ENCODE peak calls at places on chromosomes 11 and 22, in nine cellular contexts. I is fibroblast of villous mesenchyme, Z is fibroblast of mammary gland, D is ovary, N is HFF-Myc, B is osteoblast, O is fibroblast of the aortic adventitia, Q is chondrocyte, U is kidney epithelial cell. K is an unnamed sample.

GRCh38 chr11:10499452-10500262 is 41.3 kb downstream of the RNF141 start:
- DNase-seq in I (no peak), Z (peak), D (no peak), N (no peak), B (no peak), O (peak), Q (no peak), U (no peak), K (no peak)

GRCh38 chr11:21144556-21144955 is 475.2 kb downstream of the NELL1 start:
- DNase-seq in I (no peak), Z (no peak), D (no peak), N (no peak), B (no peak), O (no peak), Q (no peak), U (no peak), K (no peak)

GRCh38 chr11:7448126-7448525 is 37.2 kb upstream of the OLFML1 start:
- DNase-seq in I (no peak), Z (no peak), D (no peak), N (no peak), B (no peak), O (no peak), Q (no peak), U (no peak), K (no peak)

GRCh38 chr11:114102993-114103896 is 43.7 kb downstream of the ZBTB16 start:
- DNase-seq in I (no peak), Z (no peak), D (no peak), N (no peak), B (no peak), O (no peak), Q (no peak), U (no peak), K (no peak)

GRCh38 chr11:83724704-83725114 is 438.5 kb upstream of the CCDC90B start:
- DNase-seq in I (peak), Z (peak), D (peak), N (no peak), B (no peak), O (peak), Q (no peak), U (no peak), K (no peak)

GRCh38 chr22:28052818-28053217 is 133.8 kb upstream of the PITPNB start:
- DNase-seq in I (no peak), Z (no peak), D (no peak), N (no peak), B (no peak), O (no peak), Q (no peak), U (no peak), K (no peak)

GRCh38 chr11:66479741-66480115 is 506 bp upstream of the DPP3 start:
- DNase-seq in I (no peak), Z (no peak), D (no peak), N (no peak), B (peak), O (no peak), Q (no peak), U (peak), K (no peak)

GRCh38 chr11:84905411-84905810 is 721.7 kb downstream of the DLG2 start:
- DNase-seq in I (no peak), Z (peak), D (no peak), N (peak), B (no peak), O (no peak), Q (no peak), U (no peak), K (no peak)

GRCh38 chr11:79939111-79939510 is 498.3 kb upstream of the TENM4 start:
- DNase-seq in I (no peak), Z (peak), D (no peak), N (no peak), B (no peak), O (no peak), Q (no peak), U (no peak), K (no peak)

GRCh38 chr11:12871251-12871650 is 137.9 kb upstream of the RASSF10 start:
- DNase-seq in I (peak), Z (no peak), D (no peak), N (no peak), B (no peak), O (no peak), Q (no peak), U (no peak), K (no peak)

GRCh38 chr11:66950113-66950535 is 8.1 kb downstream of the PC start:
- DNase-seq in I (peak), Z (peak), D (no peak), N (no peak), B (peak), O (peak), Q (no peak), U (peak), K (no peak)

GRCh38 chr22:39428597-39429071 is 28.2 kb upstream of the MGAT3 start:
- DNase-seq in I (no peak), Z (no peak), D (no peak), N (no peak), B (no peak), O (no peak), Q (peak), U (no peak), K (no peak)
- TF ChIP-seq CTCF in I (no peak), Z (no peak), D (no peak), N (no peak), B (no peak), O (no peak), Q (peak), U (no peak), K (no peak)

GRCh38 chr11:127471662-127472061 is 471.1 kb upstream of the KIRREL3 start:
- DNase-seq in I (no peak), Z (no peak), D (no peak), N (no peak), B (no peak), O (no peak), Q (no peak), U (no peak), K (no peak)
- TF ChIP-seq CTCF in I (no peak), Z (no peak), D (no peak), N (peak), B (no peak), O (no peak), Q (peak), U (no peak), K (no peak)

DNA sequence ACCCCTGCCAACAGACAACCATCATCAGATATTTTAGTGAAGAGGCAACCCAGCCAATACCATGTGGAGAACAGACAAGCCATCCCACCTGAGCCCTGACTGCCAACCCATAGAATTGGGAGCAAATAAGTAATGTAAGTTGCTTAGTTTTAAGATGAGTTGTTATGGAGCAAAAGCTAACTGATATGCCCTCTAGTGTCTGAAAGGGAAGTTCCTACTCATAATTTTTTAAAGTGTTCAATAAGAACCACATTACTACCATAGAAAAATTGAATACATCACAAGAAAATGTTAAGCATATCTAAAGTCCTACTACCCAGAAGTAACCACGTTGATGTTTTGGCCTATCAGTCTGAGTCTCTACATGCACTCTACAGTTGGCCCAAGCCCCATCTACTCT is 50.8 kb upstream of the SLC36A4 start:
- DNase-seq in I (peak), Z (peak), D (no peak), N (no peak), B (no peak), O (peak), Q (no peak), U (no peak), K (no peak)
- TF ChIP-seq CTCF in I (peak), Z (peak), D (no peak), N (peak), B (peak), O (peak), Q (peak), U (peak), K (peak)

GRCh38 chr11:93917673-93918072 is 67.3 kb upstream of the VSTM5 start:
- DNase-seq in I (no peak), Z (no peak), D (no peak), N (no peak), B (no peak), O (no peak), Q (no peak), U (no peak), K (no peak)

GRCh38 chr11:93922830-93923229 is 72.4 kb upstream of the VSTM5 start:
- DNase-seq in I (no peak), Z (no peak), D (no peak), N (no peak), B (no peak), O (no peak), Q (no peak), U (no peak), K (no peak)

GRCh38 chr11:93921695-93922468 is 71.5 kb upstream of the VSTM5 start:
- DNase-seq in I (peak), Z (peak), D (no peak), N (peak), B (peak), O (peak), Q (no peak), U (no peak), K (no peak)
- TF ChIP-seq CTCF in I (peak), Z (peak), D (peak), N (peak), B (peak), O (peak), Q (peak), U (peak), K (peak)